ENCODE peak calls at places on chromosomes 2 and 18, in seven cellular contexts. L, Y, I, R, Q, M and H are unnamed samples.

GRCh38 chr2:128663371-128664050 is 344.8 kb upstream of the HS6ST1 start:
- DNase-seq in R (no peak), L (no peak), Y (peak; percentile 39), I (no peak), Q (no peak), M (no peak), H (no peak)

GRCh38 chr2:30422437-30422805 is 24.6 kb upstream of the LCLAT1 start:
- DNase-seq in M (peak; percentile 28), R (peak; percentile 90), Q (peak; percentile 32), I (peak; percentile 28), L (no peak), Y (no peak), H (peak; percentile 85)

GRCh38 chr2:42767080-42767898 is 3.4 kb upstream of the OXER1 start:
- DNase-seq in Y (no peak), M (no peak), L (no peak), Q (no peak), R (no peak), I (no peak), H (no peak)

GRCh38 chr2:180523629-180524340 is 456.6 kb upstream of the UBE2E3 start:
- DNase-seq in I (no peak), M (no peak), L (no peak), Q (peak; percentile 84), R (no peak), Y (no peak), H (no peak)

GRCh38 chr2:188853307-188853706 is 120.9 kb upstream of the COL3A1 start:
- DNase-seq in L (no peak), R (no peak), M (no peak), I (no peak), Y (no peak), Q (peak; percentile 88), H (no peak)

GRCh38 chr2:20595439-20596192 is 55.3 kb downstream of the HS1BP3 start:
- DNase-seq in M (no peak), L (no peak), R (no peak), Q (peak; percentile 64), I (no peak), Y (no peak), H (no peak)

GRCh38 chr2:46615555-46616487 is 136.5 kb downstream of the TMEM247 start:
- DNase-seq in L (no peak), M (no peak), Q (no peak), R (peak; percentile 27), Y (no peak), I (no peak), H (peak; percentile 4)

GRCh38 chr2:26770986-26771586 is 7.0 kb downstream of the SLC35F6 start:
- DNase-seq in L (peak; percentile 43), I (no peak), Y (no peak), R (peak; percentile 56), M (no peak), Q (peak; percentile 90), H (peak; percentile 10)

GRCh38 chr18:25350561-25351201 is 1.3 kb downstream of the ZNF521 start:
- DNase-seq in L (peak; percentile 28), M (no peak), R (peak; percentile 12), Y (peak; percentile 69), I (peak; percentile 34), Q (peak; percentile 48), H (no peak)

GRCh38 chr18:34694611-34695165 is 15.4 kb upstream of the DTNA start:
- DNase-seq in L (no peak), I (no peak), Y (no peak), M (no peak), Q (peak; percentile 34), R (no peak), H (no peak)

GRCh38 chr18:32373505-32373904 is 97.2 kb downstream of the GAREM1 start:
- DNase-seq in R (no peak), M (no peak), I (no peak), L (no peak), Y (no peak), Q (no peak), H (no peak)